ENCODE peak calls at places on chromosome 5, in five cellular contexts. One of them, this sample, is unnamed.

GRCh38 chr5:159099049-159099760 is 511 bp downstream of the EBF1 start:
- DNase-seq in heart left ventricle: peak; percentile 29
- DNase-seq in neuronal stem cell: peak; percentile 53
- DNase-seq in IMR-90: peak; percentile 63
- DNase-seq in upper lobe of right lung: peak; percentile 66
- DNase-seq in this sample: no peak

GRCh38 chr5:1464096-1464446 is 18.8 kb upstream of the SLC6A3 start:
- DNase-seq in heart left ventricle: no peak
- DNase-seq in neuronal stem cell: no peak
- DNase-seq in IMR-90: no peak
- DNase-seq in upper lobe of right lung: peak; percentile 54
- DNase-seq in this sample: peak; percentile 28

GRCh38 chr5:157280927-157281326 is 15.0 kb downstream of the CYFIP2 start:
- DNase-seq in heart left ventricle: no peak
- DNase-seq in neuronal stem cell: no peak
- DNase-seq in IMR-90: peak; percentile 14
- DNase-seq in upper lobe of right lung: no peak
- DNase-seq in this sample: no peak

GRCh38 chr5:149873896-149874295 is 70.7 kb downstream of the PDE6A start:
- DNase-seq in heart left ventricle: no peak
- DNase-seq in neuronal stem cell: no peak
- DNase-seq in IMR-90: no peak
- DNase-seq in upper lobe of right lung: no peak
- DNase-seq in this sample: no peak

GRCh38 chr5:157612071-157612476 is 36.5 kb upstream of the ADAM19 start:
- DNase-seq in heart left ventricle: no peak
- DNase-seq in neuronal stem cell: no peak
- DNase-seq in IMR-90: no peak
- DNase-seq in upper lobe of right lung: no peak
- DNase-seq in this sample: no peak

GRCh38 chr5:36156619-36157018 is 4.7 kb downstream of the SKP2 start:
- DNase-seq in heart left ventricle: no peak
- DNase-seq in neuronal stem cell: no peak
- DNase-seq in IMR-90: peak; percentile 69
- DNase-seq in upper lobe of right lung: no peak
- DNase-seq in this sample: no peak

GRCh38 chr5:78964889-78965288 is 20.2 kb downstream of the ARSB start:
- DNase-seq in heart left ventricle: no peak
- DNase-seq in neuronal stem cell: peak; percentile 21
- DNase-seq in IMR-90: peak; percentile 83
- DNase-seq in upper lobe of right lung: no peak
- DNase-seq in this sample: no peak

GRCh38 chr5:59799668-59800374 is 93.7 kb downstream of the PDE4D start:
- DNase-seq in heart left ventricle: no peak
- DNase-seq in neuronal stem cell: peak; percentile 57
- DNase-seq in IMR-90: peak; percentile 57
- DNase-seq in upper lobe of right lung: no peak
- DNase-seq in this sample: no peak

DNA sequence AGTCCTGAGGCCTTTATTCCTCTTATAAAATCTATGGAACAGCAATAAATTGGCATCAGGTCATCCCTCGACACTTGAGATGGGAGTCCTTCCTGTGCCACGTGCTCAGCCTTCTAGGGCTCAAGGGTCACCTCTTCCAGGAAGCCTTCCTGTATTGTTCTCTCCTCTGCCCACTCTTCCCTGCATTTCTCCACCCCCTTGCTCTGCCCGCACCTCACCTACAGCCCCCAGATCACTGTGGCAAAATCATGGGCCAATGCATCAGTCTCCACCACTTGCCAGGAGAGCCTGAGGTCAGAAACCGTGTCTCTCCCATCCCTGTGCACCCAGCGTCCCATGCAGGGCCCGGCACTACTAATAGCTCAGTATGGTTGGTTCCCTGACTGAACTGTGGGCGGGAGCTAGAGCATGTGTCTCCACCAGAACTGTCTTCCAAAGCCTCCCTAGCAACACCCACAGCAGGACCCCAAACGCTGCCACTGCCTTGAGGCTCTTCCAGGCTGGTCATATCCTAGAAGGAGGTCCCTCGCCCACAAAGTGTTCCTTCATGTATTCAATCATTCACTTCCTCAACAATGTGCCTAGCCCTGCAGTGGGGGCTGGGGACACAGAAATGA is 13.5 kb downstream of the DUSP1 start:
- DNase-seq in heart left ventricle: no peak
- DNase-seq in neuronal stem cell: no peak
- DNase-seq in IMR-90: no peak
- DNase-seq in upper lobe of right lung: peak; percentile 40
- DNase-seq in this sample: no peak
- H3K27ac ChIP-seq in heart left ventricle: peak overlapping the region; percentile 77
- H3K27ac ChIP-seq in neuronal stem cell: no peak overlapping the region
- H3K27ac ChIP-seq in IMR-90: peak overlapping the region; percentile 51
- H3K27ac ChIP-seq in upper lobe of right lung: no peak overlapping the region
- H3K27ac ChIP-seq in this sample: peak overlapping the region; percentile 70

GRCh38 chr5:142547445-142548374 is 138.2 kb downstream of the FGF1 start:
- DNase-seq in heart left ventricle: no peak
- DNase-seq in neuronal stem cell: no peak
- DNase-seq in IMR-90: no peak
- DNase-seq in upper lobe of right lung: no peak
- DNase-seq in this sample: no peak

GRCh38 chr5:142545653-142546322 is 140.1 kb downstream of the FGF1 start:
- DNase-seq in heart left ventricle: no peak
- DNase-seq in neuronal stem cell: no peak
- DNase-seq in IMR-90: peak; percentile 84
- DNase-seq in upper lobe of right lung: no peak
- DNase-seq in this sample: no peak

GRCh38 chr5:142542906-142543305 is 143.0 kb downstream of the FGF1 start:
- DNase-seq in heart left ventricle: no peak
- DNase-seq in neuronal stem cell: no peak
- DNase-seq in IMR-90: peak; percentile 55
- DNase-seq in upper lobe of right lung: no peak
- DNase-seq in this sample: no peak

GRCh38 chr5:142543951-142544753 is 141.7 kb downstream of the FGF1 start:
- DNase-seq in heart left ventricle: no peak
- DNase-seq in neuronal stem cell: no peak
- DNase-seq in IMR-90: peak; percentile 51
- DNase-seq in upper lobe of right lung: no peak
- DNase-seq in this sample: no peak

GRCh38 chr5:142544946-142545652 is 140.8 kb downstream of the FGF1 start:
- DNase-seq in heart left ventricle: no peak
- DNase-seq in neuronal stem cell: no peak
- DNase-seq in IMR-90: peak; percentile 54
- DNase-seq in upper lobe of right lung: no peak
- DNase-seq in this sample: no peak
- H3K4me3 ChIP-seq in heart left ventricle: no peak overlapping the region
- H3K4me3 ChIP-seq in neuronal stem cell: no peak overlapping the region
- H3K4me3 ChIP-seq in IMR-90: no peak overlapping the region
- H3K4me3 ChIP-seq in upper lobe of right lung: no peak overlapping the region
- H3K4me3 ChIP-seq in this sample: no peak overlapping the region

GRCh38 chr5:68395302-68395701 is 179.7 kb downstream of the PIK3R1 start:
- DNase-seq in heart left ventricle: no peak
- DNase-seq in neuronal stem cell: no peak
- DNase-seq in IMR-90: no peak
- DNase-seq in upper lobe of right lung: no peak
- DNase-seq in this sample: no peak

GRCh38 chr5:68392608-68393007 is 177.1 kb downstream of the PIK3R1 start:
- DNase-seq in heart left ventricle: no peak
- DNase-seq in neuronal stem cell: no peak
- DNase-seq in IMR-90: no peak
- DNase-seq in upper lobe of right lung: no peak
- DNase-seq in this sample: no peak

GRCh38 chr5:68396722-68397121 is 181.2 kb downstream of the PIK3R1 start:
- DNase-seq in heart left ventricle: no peak
- DNase-seq in neuronal stem cell: no peak
- DNase-seq in IMR-90: no peak
- DNase-seq in upper lobe of right lung: no peak
- DNase-seq in this sample: no peak

GRCh38 chr5:68398146-68398812 is 182.7 kb downstream of the PIK3R1 start:
- DNase-seq in heart left ventricle: no peak
- DNase-seq in neuronal stem cell: no peak
- DNase-seq in IMR-90: no peak
- DNase-seq in upper lobe of right lung: no peak
- DNase-seq in this sample: no peak

GRCh38 chr5:68395844-68396523 is 180.4 kb downstream of the PIK3R1 start:
- DNase-seq in heart left ventricle: no peak
- DNase-seq in neuronal stem cell: no peak
- DNase-seq in IMR-90: no peak
- DNase-seq in upper lobe of right lung: no peak
- DNase-seq in this sample: no peak
- H3K27ac ChIP-seq in heart left ventricle: no peak overlapping the region
- H3K27ac ChIP-seq in neuronal stem cell: no peak overlapping the region
- H3K27ac ChIP-seq in IMR-90: no peak overlapping the region
- H3K27ac ChIP-seq in upper lobe of right lung: no peak overlapping the region
- H3K27ac ChIP-seq in this sample: no peak overlapping the region

GRCh38 chr5:141245250-141245717 is at the start of gene PCDHB15:
- DNase-seq in heart left ventricle: no peak
- DNase-seq in neuronal stem cell: peak; percentile 39
- DNase-seq in IMR-90: no peak
- DNase-seq in upper lobe of right lung: no peak
- DNase-seq in this sample: no peak
- H3K4me3 ChIP-seq in heart left ventricle: peak within 1 kb of the TSS; percentile 46
- H3K4me3 ChIP-seq in neuronal stem cell: peak within 1 kb of the TSS; percentile 71
- H3K4me3 ChIP-seq in IMR-90: peak within 1 kb of the TSS; percentile 61
- H3K4me3 ChIP-seq in upper lobe of right lung: peak within 1 kb of the TSS; percentile 33
- H3K4me3 ChIP-seq in this sample: no peak within 1 kb of the TSS

GRCh38 chr5:172703952-172704351 is 62.9 kb downstream of the NEURL1B start:
- DNase-seq in heart left ventricle: no peak
- DNase-seq in neuronal stem cell: no peak
- DNase-seq in IMR-90: no peak
- DNase-seq in upper lobe of right lung: no peak
- DNase-seq in this sample: no peak

GRCh38 chr5:172699423-172699822 is 58.4 kb downstream of the NEURL1B start:
- DNase-seq in heart left ventricle: no peak
- DNase-seq in neuronal stem cell: no peak
- DNase-seq in IMR-90: no peak
- DNase-seq in upper lobe of right lung: no peak
- DNase-seq in this sample: no peak

GRCh38 chr5:172699999-172700685 is 59.1 kb downstream of the NEURL1B start:
- DNase-seq in heart left ventricle: peak; percentile 46
- DNase-seq in neuronal stem cell: no peak
- DNase-seq in IMR-90: no peak
- DNase-seq in upper lobe of right lung: peak; percentile 83
- DNase-seq in this sample: peak; percentile 82

GRCh38 chr5:172701336-172702061 is 60.4 kb downstream of the NEURL1B start:
- DNase-seq in heart left ventricle: no peak
- DNase-seq in neuronal stem cell: no peak
- DNase-seq in IMR-90: no peak
- DNase-seq in upper lobe of right lung: no peak
- DNase-seq in this sample: no peak

GRCh38 chr5:172700686-172701324 is 59.7 kb downstream of the NEURL1B start:
- DNase-seq in heart left ventricle: peak; percentile 63
- DNase-seq in neuronal stem cell: no peak
- DNase-seq in IMR-90: no peak
- DNase-seq in upper lobe of right lung: no peak
- DNase-seq in this sample: no peak
- H3K27ac ChIP-seq in heart left ventricle: peak overlapping the region; percentile 67
- H3K27ac ChIP-seq in neuronal stem cell: no peak overlapping the region
- H3K27ac ChIP-seq in IMR-90: no peak overlapping the region
- H3K27ac ChIP-seq in upper lobe of right lung: no peak overlapping the region
- H3K27ac ChIP-seq in this sample: no peak overlapping the region

GRCh38 chr5:96258692-96259091 is 174.4 kb downstream of the PCSK1 start:
- DNase-seq in heart left ventricle: no peak
- DNase-seq in neuronal stem cell: no peak
- DNase-seq in IMR-90: no peak
- DNase-seq in upper lobe of right lung: no peak
- DNase-seq in this sample: no peak
- H3K4me3 ChIP-seq in heart left ventricle: no peak overlapping the region
- H3K4me3 ChIP-seq in neuronal stem cell: no peak overlapping the region
- H3K4me3 ChIP-seq in IMR-90: no peak overlapping the region
- H3K4me3 ChIP-seq in upper lobe of right lung: no peak overlapping the region
- H3K4me3 ChIP-seq in this sample: no peak overlapping the region

GRCh38 chr5:124234022-124234899 is 512.2 kb downstream of the ZNF608 start:
- DNase-seq in heart left ventricle: no peak
- DNase-seq in neuronal stem cell: no peak
- DNase-seq in IMR-90: no peak
- DNase-seq in upper lobe of right lung: no peak
- DNase-seq in this sample: no peak
- H3K27ac ChIP-seq in heart left ventricle: no peak overlapping the region
- H3K27ac ChIP-seq in neuronal stem cell: no peak overlapping the region
- H3K27ac ChIP-seq in IMR-90: no peak overlapping the region
- H3K27ac ChIP-seq in upper lobe of right lung: no peak overlapping the region
- H3K27ac ChIP-seq in this sample: no peak overlapping the region

DNA sequence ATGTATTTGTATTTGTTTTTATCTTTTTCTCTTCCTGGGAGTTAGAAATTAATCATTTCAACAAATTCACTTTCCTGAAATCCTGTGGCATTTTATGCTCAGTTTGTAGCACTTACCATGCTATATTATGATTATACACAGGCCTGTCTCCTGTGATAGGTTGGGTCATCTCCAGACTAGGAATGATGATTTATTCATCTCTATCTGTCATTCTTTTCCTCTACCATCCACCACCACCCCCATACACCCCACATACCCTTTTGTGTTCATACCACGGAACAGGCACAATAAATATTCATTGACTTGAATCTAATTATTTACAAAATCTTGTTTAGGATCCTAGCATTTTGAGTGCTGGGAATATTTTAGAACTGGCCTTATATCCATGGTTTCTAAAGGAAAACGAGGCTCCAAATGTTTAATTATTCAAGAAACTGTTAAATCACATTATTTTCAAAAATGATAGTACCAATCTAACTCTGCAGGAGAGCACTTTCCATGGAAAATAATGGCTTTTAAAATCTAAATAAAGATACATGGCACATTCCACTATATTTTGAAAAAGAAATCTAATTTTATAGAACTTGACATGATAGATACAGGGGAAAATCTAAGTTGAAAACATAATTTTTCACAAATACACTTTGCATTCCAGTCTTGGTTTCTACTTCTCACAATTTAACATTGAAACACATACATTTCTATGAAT is 89.4 kb downstream of the STARD4 start:
- DNase-seq in heart left ventricle: no peak
- DNase-seq in neuronal stem cell: no peak
- DNase-seq in IMR-90: no peak
- DNase-seq in upper lobe of right lung: no peak
- DNase-seq in this sample: no peak
- H3K4me3 ChIP-seq in heart left ventricle: no peak overlapping the region
- H3K4me3 ChIP-seq in neuronal stem cell: no peak overlapping the region
- H3K4me3 ChIP-seq in IMR-90: no peak overlapping the region
- H3K4me3 ChIP-seq in upper lobe of right lung: no peak overlapping the region
- H3K4me3 ChIP-seq in this sample: no peak overlapping the region

GRCh38 chr5:14741131-14741530 is 76.6 kb downstream of the OTULIN start:
- DNase-seq in heart left ventricle: no peak
- DNase-seq in neuronal stem cell: no peak
- DNase-seq in IMR-90: no peak
- DNase-seq in upper lobe of right lung: no peak
- DNase-seq in this sample: no peak

GRCh38 chr5:14741721-14742426 is 77.4 kb downstream of the OTULIN start:
- DNase-seq in heart left ventricle: no peak
- DNase-seq in neuronal stem cell: no peak
- DNase-seq in IMR-90: no peak
- DNase-seq in upper lobe of right lung: no peak
- DNase-seq in this sample: no peak

GRCh38 chr5:14744296-14745187 is 80.0 kb downstream of the OTULIN start:
- DNase-seq in heart left ventricle: no peak
- DNase-seq in neuronal stem cell: no peak
- DNase-seq in IMR-90: no peak
- DNase-seq in upper lobe of right lung: no peak
- DNase-seq in this sample: no peak

GRCh38 chr5:14743601-14744295 is 79.2 kb downstream of the OTULIN start:
- DNase-seq in heart left ventricle: no peak
- DNase-seq in neuronal stem cell: no peak
- DNase-seq in IMR-90: peak; percentile 77
- DNase-seq in upper lobe of right lung: no peak
- DNase-seq in this sample: no peak

GRCh38 chr5:14742427-14743010 is 78.0 kb downstream of the OTULIN start:
- DNase-seq in heart left ventricle: no peak
- DNase-seq in neuronal stem cell: no peak
- DNase-seq in IMR-90: no peak
- DNase-seq in upper lobe of right lung: no peak
- DNase-seq in this sample: no peak
- H3K27ac ChIP-seq in heart left ventricle: peak overlapping the region; percentile 26
- H3K27ac ChIP-seq in neuronal stem cell: peak overlapping the region; percentile 6
- H3K27ac ChIP-seq in IMR-90: no peak overlapping the region
- H3K27ac ChIP-seq in upper lobe of right lung: no peak overlapping the region
- H3K27ac ChIP-seq in this sample: no peak overlapping the region